ENCODE peak calls at places on chromosomes 11 and 22, in six cellular contexts. One of them, this sample, is unnamed.

GRCh38 chr11:76604652-76605241 is 65.8 kb downstream of the LRRC32 start:
- DNase-seq in IMR-90: peak; percentile 76
- DNase-seq in neuronal stem cell: no peak
- DNase-seq in H9: peak; percentile 18
- DNase-seq in H1: no peak
- DNase-seq in mesenchymal stem cell: peak; percentile 38
- DNase-seq in this sample: no peak

GRCh38 chr11:5486421-5486820 is 2.1 kb upstream of the OR52D1 start:
- DNase-seq in IMR-90: no peak
- DNase-seq in neuronal stem cell: no peak
- DNase-seq in H9: no peak
- DNase-seq in H1: no peak
- DNase-seq in mesenchymal stem cell: no peak
- DNase-seq in this sample: no peak

GRCh38 chr22:37018815-37019308 is 385 bp downstream of the TST start:
- DNase-seq in IMR-90: peak; percentile 55
- DNase-seq in neuronal stem cell: peak; percentile 40
- DNase-seq in H9: peak; percentile 65
- DNase-seq in H1: peak; percentile 78
- DNase-seq in mesenchymal stem cell: peak; percentile 82
- DNase-seq in this sample: no peak

GRCh38 chr11:102494216-102494615 is 36.3 kb downstream of the MMP7 start:
- DNase-seq in IMR-90: peak; percentile 51
- DNase-seq in neuronal stem cell: no peak
- DNase-seq in H9: no peak
- DNase-seq in H1: no peak
- DNase-seq in mesenchymal stem cell: no peak
- DNase-seq in this sample: no peak

GRCh38 chr22:39688186-39688768 is 117.7 kb downstream of the CACNA1I start:
- DNase-seq in IMR-90: no peak
- DNase-seq in neuronal stem cell: no peak
- DNase-seq in H9: no peak
- DNase-seq in H1: no peak
- DNase-seq in mesenchymal stem cell: no peak
- DNase-seq in this sample: no peak

GRCh38 chr11:1153951-1154487 is 3.7 kb upstream of the MUC5AC start:
- DNase-seq in IMR-90: peak; percentile 97
- DNase-seq in neuronal stem cell: no peak
- DNase-seq in H9: peak; percentile 26
- DNase-seq in H1: no peak
- DNase-seq in mesenchymal stem cell: peak; percentile 89
- DNase-seq in this sample: peak; percentile 91

GRCh38 chr11:45658292-45658991 is 7.0 kb downstream of the CHST1 start:
- DNase-seq in IMR-90: peak; percentile 45
- DNase-seq in neuronal stem cell: no peak
- DNase-seq in H9: peak; percentile 89
- DNase-seq in H1: peak; percentile 77
- DNase-seq in mesenchymal stem cell: peak; percentile 95
- DNase-seq in this sample: no peak

GRCh38 chr22:25765016-25765367 is 23.0 kb downstream of the MYO18B start:
- DNase-seq in IMR-90: no peak
- DNase-seq in neuronal stem cell: no peak
- DNase-seq in H9: no peak
- DNase-seq in H1: no peak
- DNase-seq in mesenchymal stem cell: no peak
- DNase-seq in this sample: no peak

GRCh38 chr11:59689015-59689414 is 20.2 kb upstream of the PATL1 start:
- DNase-seq in IMR-90: no peak
- DNase-seq in neuronal stem cell: no peak
- DNase-seq in H9: no peak
- DNase-seq in H1: no peak
- DNase-seq in mesenchymal stem cell: no peak
- DNase-seq in this sample: no peak

GRCh38 chr11:134272381-134273316 is 3.5 kb upstream of the GLB1L3 start:
- DNase-seq in IMR-90: peak; percentile 61
- DNase-seq in neuronal stem cell: no peak
- DNase-seq in H9: peak; percentile 87
- DNase-seq in H1: peak; percentile 69
- DNase-seq in mesenchymal stem cell: peak; percentile 73
- DNase-seq in this sample: no peak

GRCh38 chr22:49827853-49828598 is at the start of gene BRD1:
- DNase-seq in IMR-90: peak; percentile 61
- DNase-seq in neuronal stem cell: peak; percentile 37
- DNase-seq in H9: peak; percentile 28
- DNase-seq in H1: no peak
- DNase-seq in mesenchymal stem cell: peak; percentile 68
- DNase-seq in this sample: no peak

GRCh38 chr22:38831166-38831945 is 12.5 kb downstream of the NPTXR start:
- DNase-seq in IMR-90: peak; percentile 60
- DNase-seq in neuronal stem cell: no peak
- DNase-seq in H9: no peak
- DNase-seq in H1: no peak
- DNase-seq in mesenchymal stem cell: peak; percentile 77
- DNase-seq in this sample: peak; percentile 29

GRCh38 chr11:121199516-121199915 is 93.1 kb upstream of the SC5D start:
- DNase-seq in IMR-90: no peak
- DNase-seq in neuronal stem cell: no peak
- DNase-seq in H9: no peak
- DNase-seq in H1: no peak
- DNase-seq in mesenchymal stem cell: peak; percentile 35
- DNase-seq in this sample: no peak

GRCh38 chr22:17969732-17970131 is 54.6 kb downstream of the MICAL3 start:
- DNase-seq in IMR-90: peak; percentile 99
- DNase-seq in neuronal stem cell: no peak
- DNase-seq in H9: no peak
- DNase-seq in H1: no peak
- DNase-seq in mesenchymal stem cell: peak; percentile 95
- DNase-seq in this sample: peak; percentile 95

GRCh38 chr11:91926967-91927366 is 297.7 kb upstream of the FAT3 start:
- DNase-seq in IMR-90: no peak
- DNase-seq in neuronal stem cell: no peak
- DNase-seq in H9: no peak
- DNase-seq in H1: no peak
- DNase-seq in mesenchymal stem cell: no peak
- DNase-seq in this sample: no peak

GRCh38 chr11:110367571-110367970 is 62.2 kb upstream of the FDX1 start:
- DNase-seq in IMR-90: no peak
- DNase-seq in neuronal stem cell: no peak
- DNase-seq in H9: no peak
- DNase-seq in H1: no peak
- DNase-seq in mesenchymal stem cell: no peak
- DNase-seq in this sample: no peak

GRCh38 chr11:92198276-92198675 is 26.3 kb upstream of the FAT3 start:
- DNase-seq in IMR-90: no peak
- DNase-seq in neuronal stem cell: no peak
- DNase-seq in H9: no peak
- DNase-seq in H1: no peak
- DNase-seq in mesenchymal stem cell: no peak
- DNase-seq in this sample: no peak

GRCh38 chr11:29012507-29012906 is 904.3 kb downstream of the METTL15 start:
- DNase-seq in IMR-90: no peak
- DNase-seq in neuronal stem cell: no peak
- DNase-seq in H9: no peak
- DNase-seq in H1: no peak
- DNase-seq in mesenchymal stem cell: no peak
- DNase-seq in this sample: no peak

GRCh38 chr11:130765369-130765768 is 150.9 kb downstream of the SNX19 start:
- DNase-seq in IMR-90: no peak
- DNase-seq in neuronal stem cell: no peak
- DNase-seq in H9: no peak
- DNase-seq in H1: no peak
- DNase-seq in mesenchymal stem cell: no peak
- DNase-seq in this sample: no peak

GRCh38 chr11:32435152-32435480 is 223 bp downstream of the WT1 start:
- DNase-seq in IMR-90: no peak
- DNase-seq in neuronal stem cell: no peak
- DNase-seq in H9: no peak
- DNase-seq in H1: peak; percentile 62
- DNase-seq in mesenchymal stem cell: no peak
- DNase-seq in this sample: no peak
- H2AFZ ChIP-seq in IMR-90: peak overlapping the region; percentile 32
- H2AFZ ChIP-seq in neuronal stem cell: peak overlapping the region; percentile 35
- H2AFZ ChIP-seq in H9: no peak overlapping the region
- H2AFZ ChIP-seq in H1: no peak overlapping the region
- H2AFZ ChIP-seq in mesenchymal stem cell: no peak overlapping the region
- H2AFZ ChIP-seq in this sample: peak overlapping the region; percentile 84

DNA sequence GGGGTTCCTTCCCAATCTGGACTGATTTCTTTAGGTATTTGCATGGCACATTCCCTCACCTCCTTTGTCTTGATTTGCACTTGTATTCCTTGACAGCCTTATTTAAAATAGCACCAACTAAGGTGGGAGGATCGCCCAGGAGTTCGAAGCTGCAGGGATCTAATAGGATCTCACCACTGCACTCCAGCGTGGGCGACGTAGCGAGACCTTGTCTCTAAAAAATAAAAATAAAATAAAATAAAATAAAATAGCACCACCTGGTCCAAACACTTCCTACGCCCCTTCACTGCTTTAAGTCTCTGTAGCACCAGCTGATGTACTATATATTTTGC is 775 bp downstream of the SLC2A11 start:
- DNase-seq in IMR-90: no peak
- DNase-seq in neuronal stem cell: no peak
- DNase-seq in H9: no peak
- DNase-seq in H1: no peak
- DNase-seq in mesenchymal stem cell: no peak
- DNase-seq in this sample: no peak
- H3K14ac ChIP-seq in IMR-90: no peak overlapping the region
- H3K14ac ChIP-seq in neuronal stem cell: no peak overlapping the region
- H3K14ac ChIP-seq in H9: no peak overlapping the region
- H3K14ac ChIP-seq in H1: no peak overlapping the region
- H3K14ac ChIP-seq in mesenchymal stem cell: no peak overlapping the region
- H3K14ac ChIP-seq in this sample: no peak overlapping the region

GRCh38 chr11:84793318-84793717 is 833.8 kb downstream of the DLG2 start:
- DNase-seq in IMR-90: no peak
- DNase-seq in neuronal stem cell: no peak
- DNase-seq in H9: no peak
- DNase-seq in H1: no peak
- DNase-seq in mesenchymal stem cell: no peak
- DNase-seq in this sample: no peak

GRCh38 chr11:84788220-84788619 is 838.9 kb downstream of the DLG2 start:
- DNase-seq in IMR-90: no peak
- DNase-seq in neuronal stem cell: no peak
- DNase-seq in H9: no peak
- DNase-seq in H1: no peak
- DNase-seq in mesenchymal stem cell: no peak
- DNase-seq in this sample: no peak

GRCh38 chr11:84794663-84795443 is 832.3 kb downstream of the DLG2 start:
- DNase-seq in IMR-90: no peak
- DNase-seq in neuronal stem cell: no peak
- DNase-seq in H9: no peak
- DNase-seq in H1: no peak
- DNase-seq in mesenchymal stem cell: no peak
- DNase-seq in this sample: no peak

GRCh38 chr11:84795698-84796097 is 831.4 kb downstream of the DLG2 start:
- DNase-seq in IMR-90: no peak
- DNase-seq in neuronal stem cell: no peak
- DNase-seq in H9: no peak
- DNase-seq in H1: no peak
- DNase-seq in mesenchymal stem cell: no peak
- DNase-seq in this sample: no peak

DNA sequence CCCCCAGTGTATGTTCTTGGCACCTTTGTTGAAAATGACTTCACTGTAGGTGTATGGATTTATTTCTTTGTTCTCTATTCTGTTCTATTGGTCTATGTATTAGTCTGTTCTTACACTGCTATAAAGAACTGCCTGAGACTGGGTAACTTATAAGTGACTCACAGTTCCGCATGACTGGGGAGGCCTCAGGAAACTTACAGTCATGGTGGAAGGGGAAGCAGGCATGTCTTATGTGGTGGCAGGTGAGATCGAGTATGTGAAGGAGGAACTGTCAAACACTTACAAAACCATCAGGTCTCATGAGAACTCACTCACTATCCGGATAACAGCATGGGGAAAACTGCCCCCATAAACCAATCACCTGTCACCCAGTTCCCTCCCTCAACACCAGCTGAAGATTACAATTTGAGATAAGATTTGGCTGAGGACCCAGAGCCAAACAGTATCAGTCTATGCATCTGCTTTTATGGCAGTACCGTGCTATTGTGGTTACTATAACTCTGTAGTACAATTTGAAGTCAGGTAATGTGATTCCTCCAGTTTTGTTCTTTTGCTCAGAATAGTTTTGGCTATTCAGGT is 836.2 kb downstream of the DLG2 start:
- DNase-seq in IMR-90: no peak
- DNase-seq in neuronal stem cell: no peak
- DNase-seq in H9: no peak
- DNase-seq in H1: no peak
- DNase-seq in mesenchymal stem cell: no peak
- DNase-seq in this sample: no peak
- H3K9ac ChIP-seq in IMR-90: no peak overlapping the region
- H3K9ac ChIP-seq in neuronal stem cell: no peak overlapping the region
- H3K9ac ChIP-seq in H9: no peak overlapping the region
- H3K9ac ChIP-seq in H1: no peak overlapping the region
- H3K9ac ChIP-seq in mesenchymal stem cell: no peak overlapping the region
- H3K9ac ChIP-seq in this sample: no peak overlapping the region

GRCh38 chr11:113664069-113664980 is 41.8 kb downstream of the TMPRSS5 start:
- DNase-seq in IMR-90: peak; percentile 58
- DNase-seq in neuronal stem cell: no peak
- DNase-seq in H9: no peak
- DNase-seq in H1: no peak
- DNase-seq in mesenchymal stem cell: no peak
- DNase-seq in this sample: peak; percentile 35

GRCh38 chr11:113663567-113663966 is 42.5 kb downstream of the TMPRSS5 start:
- DNase-seq in IMR-90: no peak
- DNase-seq in neuronal stem cell: no peak
- DNase-seq in H9: no peak
- DNase-seq in H1: no peak
- DNase-seq in mesenchymal stem cell: no peak
- DNase-seq in this sample: peak; percentile 16

GRCh38 chr11:113666584-113666983 is 39.5 kb downstream of the TMPRSS5 start:
- DNase-seq in IMR-90: no peak
- DNase-seq in neuronal stem cell: no peak
- DNase-seq in H9: no peak
- DNase-seq in H1: no peak
- DNase-seq in mesenchymal stem cell: no peak
- DNase-seq in this sample: no peak

GRCh38 chr11:113667801-113668200 is 38.3 kb downstream of the TMPRSS5 start:
- DNase-seq in IMR-90: no peak
- DNase-seq in neuronal stem cell: no peak
- DNase-seq in H9: no peak
- DNase-seq in H1: no peak
- DNase-seq in mesenchymal stem cell: no peak
- DNase-seq in this sample: no peak

DNA sequence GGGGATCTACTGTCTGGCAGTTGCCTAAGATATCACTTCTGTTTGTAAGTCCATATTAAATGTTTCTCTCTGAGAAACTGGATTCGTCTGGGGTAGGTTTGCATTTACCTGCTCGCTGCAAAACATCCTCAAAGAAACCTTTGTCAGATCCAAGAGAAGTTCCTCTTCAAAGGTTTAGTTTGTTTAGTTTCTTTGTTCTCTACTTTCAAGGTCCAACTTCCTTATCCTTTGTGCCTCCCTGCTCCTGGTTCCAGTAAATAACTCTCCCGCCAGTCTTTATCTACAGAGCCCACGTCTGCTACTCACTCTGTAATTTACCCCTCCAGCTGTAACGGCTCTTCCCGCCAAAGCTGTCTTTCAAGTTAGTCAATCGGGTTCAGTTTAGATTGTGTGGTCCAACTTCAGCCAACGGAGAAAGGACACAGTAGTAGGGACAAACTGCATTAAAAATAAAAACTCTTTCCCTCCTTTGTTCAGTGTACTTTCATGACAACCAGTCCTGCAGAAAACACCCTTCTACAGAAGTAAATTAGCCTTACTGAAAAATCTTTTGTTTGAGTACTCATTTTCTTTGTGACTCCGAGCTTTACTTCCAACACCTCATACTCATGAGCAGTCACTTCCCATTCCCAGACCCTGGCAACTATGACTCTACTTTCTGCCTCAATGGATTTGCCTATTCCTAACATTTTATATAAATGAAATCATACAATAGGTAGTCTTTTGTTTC is 41.0 kb downstream of the TMPRSS5 start:
- DNase-seq in IMR-90: no peak
- DNase-seq in neuronal stem cell: no peak
- DNase-seq in H9: no peak
- DNase-seq in H1: no peak
- DNase-seq in mesenchymal stem cell: no peak
- DNase-seq in this sample: no peak
- H2AFZ ChIP-seq in IMR-90: no peak overlapping the region
- H2AFZ ChIP-seq in neuronal stem cell: peak overlapping the region; percentile 39
- H2AFZ ChIP-seq in H9: no peak overlapping the region
- H2AFZ ChIP-seq in H1: no peak overlapping the region
- H2AFZ ChIP-seq in mesenchymal stem cell: no peak overlapping the region
- H2AFZ ChIP-seq in this sample: no peak overlapping the region